ENCODE peak calls at places on chromosomes 3 and 15, in nine cellular contexts. B, T, K, I, F, Y, C, P and G are unnamed samples.

GRCh38 chr3:13782501-13782900 is 97.4 kb downstream of the WNT7A start:
- DNase-seq in B (no peak), T (no peak), K (no peak), I (no peak), F (no peak), Y (no peak), C (no peak), P (no peak), G (no peak)

GRCh38 chr3:179416681-179417080 is 34.6 kb downstream of the GNB4 start:
- DNase-seq in B (no peak), T (no peak), K (no peak), I (no peak), F (no peak), Y (no peak), C (no peak), P (no peak), G (no peak)

GRCh38 chr3:131526801-131527347 is 24.1 kb upstream of the MRPL3 start:
- DNase-seq in B (peak), T (peak), K (peak), I (peak), F (peak), Y (peak), C (peak), P (peak), G (no peak)

GRCh38 chr3:38173834-38174418 is 8.6 kb downstream of the OXSR1 start:
- DNase-seq in B (no peak), T (no peak), K (no peak), I (no peak), F (no peak), Y (peak), C (no peak), P (no peak), G (no peak)

GRCh38 chr3:112653881-112654300 is 12.9 kb upstream of the CCDC80 start:
- DNase-seq in B (no peak), T (no peak), K (peak), I (peak), F (no peak), Y (no peak), C (peak), P (peak), G (peak)

GRCh38 chr3:61601831-61602230 is 40.5 kb downstream of the PTPRG start:
- DNase-seq in B (peak), T (no peak), K (no peak), I (no peak), F (no peak), Y (no peak), C (no peak), P (no peak), G (no peak)

GRCh38 chr3:107367353-107367752 is 9.9 kb upstream of the CCDC54 start:
- DNase-seq in B (no peak), T (peak), K (peak), I (peak), F (no peak), Y (no peak), C (no peak), P (peak), G (peak)

GRCh38 chr3:52253314-52254260 is 8.0 kb downstream of the PPM1M start:
- DNase-seq in B (no peak), T (peak), K (no peak), I (peak), F (peak), Y (no peak), C (peak), P (no peak), G (no peak)

GRCh38 chr3:127565711-127566110 is 24.8 kb downstream of the TPRA1 start:
- DNase-seq in B (no peak), T (no peak), K (no peak), I (peak), F (no peak), Y (no peak), C (no peak), P (no peak), G (no peak)

GRCh38 chr3:160982497-160982896 is 122.7 kb downstream of the B3GALNT1 start:
- DNase-seq in B (no peak), T (peak), K (no peak), I (no peak), F (peak), Y (no peak), C (no peak), P (no peak), G (no peak)

GRCh38 chr3:168624892-168625291 is 529.2 kb upstream of the GOLIM4 start:
- DNase-seq in B (peak), T (no peak), K (no peak), I (no peak), F (no peak), Y (no peak), C (no peak), P (no peak), G (no peak)

GRCh38 chr3:81744366-81744765 is 17.1 kb downstream of the GBE1 start:
- DNase-seq in B (peak), T (peak), K (peak), I (peak), F (no peak), Y (no peak), C (no peak), P (peak), G (peak)

GRCh38 chr3:129226374-129226773 is 23.0 kb upstream of the COPG1 start:
- DNase-seq in B (no peak), T (no peak), K (peak), I (peak), F (no peak), Y (no peak), C (peak), P (peak), G (no peak)

GRCh38 chr3:73622135-73622534 is 2.6 kb downstream of the PDZRN3 start:
- DNase-seq in B (peak), T (no peak), K (peak), I (no peak), F (no peak), Y (peak), C (peak), P (no peak), G (no peak)

GRCh38 chr3:72678892-72679291 is 169.4 kb downstream of the SHQ1 start:
- DNase-seq in B (no peak), T (no peak), K (no peak), I (peak), F (no peak), Y (no peak), C (no peak), P (no peak), G (no peak)

GRCh38 chr3:196890309-196890708 is 22.6 kb downstream of the SENP5 start:
- DNase-seq in B (no peak), T (no peak), K (peak), I (no peak), F (no peak), Y (no peak), C (no peak), P (no peak), G (no peak)

GRCh38 chr3:107752202-107752990 is 229.6 kb downstream of the BBX start:
- DNase-seq in B (peak), T (peak), K (peak), I (peak), F (no peak), Y (no peak), C (no peak), P (peak), G (no peak)

GRCh38 chr15:98139337-98139736 is 178.8 kb downstream of the ARRDC4 start:
- DNase-seq in B (no peak), T (no peak), K (no peak), I (no peak), F (no peak), Y (no peak), C (no peak), P (no peak), G (no peak)
- H3K4me3 ChIP-seq in B (no peak), T (no peak), K (no peak), I (no peak), F (no peak), Y (no peak), C (no peak), P (no peak), G (no peak)

DNA sequence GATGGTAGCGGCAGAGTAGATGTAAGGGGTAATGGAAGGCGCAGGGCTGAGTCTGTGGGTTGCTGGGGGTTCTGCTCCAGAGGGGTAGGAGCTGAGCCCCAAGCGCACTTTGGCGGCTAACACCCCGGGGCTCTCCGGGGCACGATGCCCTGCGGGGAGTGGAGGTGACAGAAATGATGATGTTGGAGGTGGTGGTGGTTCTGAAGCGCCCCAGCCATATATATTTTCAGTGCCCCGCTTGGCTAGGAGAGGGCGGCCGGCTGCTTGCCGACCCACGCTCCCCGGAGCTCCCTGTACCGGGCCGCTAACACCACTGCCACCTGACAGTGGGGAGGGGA is 9.7 kb downstream of the ZIC4 start:
- DNase-seq in B (no peak), T (no peak), K (no peak), I (no peak), F (no peak), Y (no peak), C (no peak), P (no peak), G (no peak)
- H3K4me3 ChIP-seq in B (no peak), T (no peak), K (no peak), I (no peak), F (no peak), Y (peak), C (no peak), P (peak), G (no peak)

GRCh38 chr15:31347067-31347975 is 20.7 kb downstream of the KLF13 start:
- DNase-seq in B (no peak), T (no peak), K (no peak), I (no peak), F (no peak), Y (no peak), C (no peak), P (no peak), G (no peak)
- H3K4me3 ChIP-seq in B (no peak), T (no peak), K (no peak), I (no peak), F (peak), Y (no peak), C (no peak), P (no peak), G (no peak)

GRCh38 chr15:90868261-90868689 is at the start of gene FURIN:
- DNase-seq in B (no peak), T (no peak), K (peak), I (peak), F (no peak), Y (no peak), C (no peak), P (no peak), G (no peak)
- H3K4me3 ChIP-seq in B (no peak), T (no peak), K (no peak), I (peak), F (no peak), Y (no peak), C (no peak), P (no peak), G (no peak)

DNA sequence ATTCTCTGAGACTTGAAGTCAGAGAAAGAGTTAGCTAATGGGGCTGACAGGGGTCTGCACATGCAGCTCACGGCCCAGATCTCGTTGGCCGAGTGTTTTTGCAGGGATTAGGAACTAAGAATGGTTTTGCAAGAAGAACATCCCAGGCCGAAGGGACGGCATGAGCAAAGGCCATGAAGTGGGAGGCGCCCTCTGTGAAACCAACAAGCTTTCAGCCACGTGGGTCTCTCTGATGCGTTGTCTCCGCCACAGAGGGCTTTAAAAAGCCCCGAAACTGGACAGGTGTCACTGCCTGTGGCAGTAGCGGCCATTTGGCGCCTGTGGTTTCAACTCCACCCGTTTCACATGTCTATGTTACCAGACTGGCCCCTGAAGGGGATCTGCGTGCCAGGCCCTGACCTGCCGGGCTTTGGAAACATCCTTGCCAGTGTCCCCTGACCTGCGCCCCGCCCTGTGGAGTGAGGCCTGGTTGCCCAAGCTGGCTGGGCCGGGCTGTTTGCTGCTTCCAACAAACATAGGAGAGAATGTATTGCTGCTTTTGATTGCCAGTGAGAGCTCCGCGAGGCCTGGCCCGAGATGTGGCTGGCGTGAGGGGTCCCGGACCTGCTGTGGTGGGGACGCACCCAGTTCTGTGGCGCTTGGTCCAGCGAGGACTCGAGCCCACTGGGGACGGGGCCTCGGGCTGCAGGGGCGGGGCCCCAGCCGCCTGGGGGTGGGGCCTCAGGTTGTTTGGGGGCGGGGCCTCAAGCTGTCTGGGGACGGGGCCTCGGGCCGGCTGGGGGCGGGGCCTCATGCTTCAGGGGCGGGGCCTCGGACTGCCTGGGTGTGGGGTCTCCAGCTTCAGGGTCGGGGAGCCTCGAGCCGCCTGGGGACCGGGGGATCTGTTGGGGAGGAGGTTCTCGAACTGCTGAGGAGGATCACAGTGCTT is 30.4 kb downstream of the GOLGA6L2 start:
- DNase-seq in B (no peak), T (no peak), K (no peak), I (no peak), F (no peak), Y (peak), C (peak), P (no peak), G (no peak)
- H3K4me3 ChIP-seq in B (no peak), T (no peak), K (no peak), I (no peak), F (no peak), Y (no peak), C (no peak), P (no peak), G (no peak)

GRCh38 chr3:31911643-31912042 is 69.4 kb downstream of the OSBPL10 start:
- DNase-seq in B (no peak), T (no peak), K (peak), I (peak), F (no peak), Y (no peak), C (no peak), P (no peak), G (no peak)
- H3K4me3 ChIP-seq in B (no peak), T (no peak), K (no peak), I (no peak), F (no peak), Y (no peak), C (no peak), P (no peak), G (no peak)

DNA sequence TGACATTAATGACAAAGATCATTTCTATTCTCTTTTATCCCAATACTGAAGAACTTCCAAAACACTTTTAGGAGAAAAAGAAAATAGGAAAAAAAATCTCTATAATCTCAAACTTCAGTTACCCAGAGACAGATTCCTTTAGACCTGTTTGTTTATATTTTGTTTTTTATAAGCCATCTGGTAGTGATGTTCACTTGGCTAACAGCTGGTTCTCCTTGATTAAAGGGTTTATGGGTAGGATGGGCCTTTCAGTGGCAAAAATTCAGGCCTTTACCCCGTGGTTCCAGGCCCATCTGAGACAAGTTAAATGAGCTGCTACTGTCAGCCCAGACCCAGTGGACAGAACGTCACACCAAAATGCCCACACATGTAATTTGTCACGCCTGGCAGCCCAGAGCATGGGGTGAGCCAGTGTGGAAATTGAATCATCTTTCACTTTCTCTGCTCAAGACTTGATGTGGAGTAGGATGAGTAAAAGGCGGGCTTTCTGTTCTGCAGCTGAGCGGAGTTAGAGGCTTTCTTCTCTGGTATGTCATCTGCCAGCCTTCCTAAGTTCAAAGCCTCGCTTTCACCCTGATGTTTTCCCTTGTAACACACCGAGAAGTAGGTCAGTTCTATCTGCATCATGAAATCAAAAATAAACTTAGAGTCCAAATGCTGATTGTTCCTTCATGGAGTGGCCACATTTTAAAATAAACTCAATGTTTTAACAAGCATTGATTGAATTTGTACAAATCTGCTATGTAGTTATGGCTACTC is 62.5 kb upstream of the SKOR1 start:
- DNase-seq in B (no peak), T (no peak), K (peak), I (no peak), F (peak), Y (no peak), C (no peak), P (no peak), G (no peak)
- H3K4me3 ChIP-seq in B (no peak), T (no peak), K (no peak), I (no peak), F (no peak), Y (no peak), C (no peak), P (no peak), G (no peak)

GRCh38 chr3:172134352-172134751 is 95.0 kb downstream of the FNDC3B start:
- DNase-seq in B (no peak), T (peak), K (no peak), I (no peak), F (peak), Y (no peak), C (no peak), P (no peak), G (no peak)
- H3K4me3 ChIP-seq in B (no peak), T (no peak), K (no peak), I (no peak), F (no peak), Y (no peak), C (no peak), P (no peak), G (no peak)

DNA sequence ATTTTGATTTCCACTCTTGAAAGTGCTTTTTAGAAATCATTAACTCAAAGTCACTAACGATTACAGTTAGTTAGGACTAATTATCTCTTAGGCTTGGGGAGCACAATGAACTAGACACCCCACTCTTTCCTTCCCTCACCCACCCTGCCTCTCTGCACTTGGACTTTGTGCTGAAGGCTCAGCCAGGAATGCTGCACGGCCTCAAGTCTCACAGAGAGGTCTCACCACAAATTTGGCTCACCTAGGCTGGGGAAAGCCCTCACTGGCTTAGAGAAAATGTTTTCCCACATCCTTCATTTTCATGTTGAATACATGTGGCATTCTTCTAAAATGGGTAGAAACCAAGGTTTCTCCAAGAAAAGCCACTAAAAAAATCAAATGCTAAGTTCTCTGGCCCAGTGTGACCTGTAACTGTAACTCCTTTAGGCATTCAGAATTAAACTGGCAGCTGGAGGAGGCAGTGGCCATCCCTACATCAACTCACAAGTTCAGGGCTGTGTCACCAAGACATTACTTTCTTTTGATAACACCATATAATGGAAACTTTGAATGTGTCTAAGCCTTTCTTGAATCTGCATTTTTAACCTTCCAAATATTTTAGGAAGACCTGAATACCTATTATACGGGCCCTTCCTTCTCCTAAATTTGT is 47.1 kb downstream of the NPTN start:
- DNase-seq in B (no peak), T (no peak), K (no peak), I (no peak), F (no peak), Y (no peak), C (no peak), P (no peak), G (no peak)
- H3K4me3 ChIP-seq in B (no peak), T (no peak), K (no peak), I (no peak), F (no peak), Y (no peak), C (no peak), P (no peak), G (no peak)

GRCh38 chr3:71087109-71088018 is 496.2 kb downstream of the FOXP1 start:
- DNase-seq in B (no peak), T (no peak), K (peak), I (peak), F (peak), Y (no peak), C (no peak), P (peak), G (no peak)

GRCh38 chr3:71088742-71089141 is 494.8 kb downstream of the FOXP1 start:
- DNase-seq in B (no peak), T (no peak), K (no peak), I (no peak), F (no peak), Y (no peak), C (no peak), P (no peak), G (no peak)

GRCh38 chr3:71089271-71089670 is 494.3 kb downstream of the FOXP1 start:
- DNase-seq in B (no peak), T (no peak), K (peak), I (no peak), F (no peak), Y (no peak), C (no peak), P (no peak), G (no peak)

GRCh38 chr3:71090207-71090606 is 493.3 kb downstream of the FOXP1 start:
- DNase-seq in B (no peak), T (no peak), K (no peak), I (no peak), F (no peak), Y (no peak), C (no peak), P (no peak), G (no peak)

GRCh38 chr3:71088019-71088711 is 495.4 kb downstream of the FOXP1 start:
- DNase-seq in B (no peak), T (no peak), K (no peak), I (no peak), F (no peak), Y (no peak), C (no peak), P (no peak), G (no peak)
- H3K4me3 ChIP-seq in B (no peak), T (no peak), K (no peak), I (no peak), F (no peak), Y (no peak), C (no peak), P (no peak), G (no peak)